ENCODE peak calls at places on chromosomes 7 and 10, in six cellular contexts. O, E, R, F, S and I are unnamed samples.

GRCh38 chr10:7320072-7320471 is 90.8 kb downstream of the SFMBT2 start:
- DNase-seq in O (peak), E (no peak), R (no peak), F (no peak), S (no peak), I (no peak)

GRCh38 chr7:5143935-5144903 is 45.8 kb upstream of the WIPI2 start:
- DNase-seq in O (no peak), E (peak), R (peak), F (no peak), S (peak), I (peak)

GRCh38 chr7:101838837-101839483 is 21.5 kb downstream of the CUX1 start:
- DNase-seq in O (no peak), E (no peak), R (no peak), F (no peak), S (no peak), I (no peak)

GRCh38 chr10:68461032-68461431 is 10.7 kb downstream of the DNA2 start:
- DNase-seq in O (no peak), E (no peak), R (no peak), F (no peak), S (no peak), I (no peak)

GRCh38 chr10:101906586-101907183 is 63.1 kb upstream of the KCNIP2 start:
- DNase-seq in O (no peak), E (no peak), R (peak), F (no peak), S (no peak), I (no peak)

GRCh38 chr10:65802391-65802790 is 1123.4 kb upstream of the LRRTM3 start:
- DNase-seq in O (no peak), E (no peak), R (no peak), F (no peak), S (no peak), I (no peak)

GRCh38 chr10:14558025-14558424 is 216.7 kb downstream of the FAM107B start:
- DNase-seq in O (no peak), E (no peak), R (no peak), F (no peak), S (no peak), I (no peak)

GRCh38 chr10:94640562-94640961 is 43.0 kb upstream of the CYP2C18 start:
- DNase-seq in O (no peak), E (no peak), R (no peak), F (no peak), S (no peak), I (no peak)

GRCh38 chr7:54985405-54986360 is 33.1 kb upstream of the EGFR start:
- DNase-seq in O (no peak), E (no peak), R (no peak), F (peak), S (no peak), I (no peak)

GRCh38 chr7:103988468-103989199 is 824 bp downstream of the RELN start:
- DNase-seq in O (no peak), E (no peak), R (no peak), F (no peak), S (no peak), I (no peak)

GRCh38 chr7:45082031-45082830 is 6.5 kb downstream of the NACAD start:
- DNase-seq in O (no peak), E (no peak), R (no peak), F (no peak), S (no peak), I (peak)

GRCh38 chr10:6069101-6069931 is 7.1 kb upstream of the IL2RA start:
- DNase-seq in O (no peak), E (no peak), R (peak), F (no peak), S (no peak), I (no peak)

GRCh38 chr7:95675016-95675415 is 78.7 kb upstream of the PDK4 start:
- DNase-seq in O (no peak), E (no peak), R (no peak), F (peak), S (no peak), I (no peak)

GRCh38 chr7:114209968-114210367 is 204.6 kb upstream of the FOXP2 start:
- DNase-seq in O (no peak), E (no peak), R (no peak), F (no peak), S (no peak), I (no peak)

GRCh38 chr10:115209133-115209532 is 116.0 kb downstream of the ATRNL1 start:
- DNase-seq in O (no peak), E (no peak), R (no peak), F (no peak), S (no peak), I (no peak)

GRCh38 chr7:3087243-3087642 is 43.6 kb upstream of the CARD11 start:
- DNase-seq in O (no peak), E (no peak), R (no peak), F (no peak), S (no peak), I (no peak)

GRCh38 chr7:127791790-127792189 is 139.8 kb downstream of the SND1 start:
- DNase-seq in O (no peak), E (no peak), R (no peak), F (peak), S (no peak), I (no peak)

GRCh38 chr10:47367646-47368045 is 16.4 kb downstream of the ZNF488 start:
- DNase-seq in O (no peak), E (no peak), R (no peak), F (no peak), S (no peak), I (no peak)

GRCh38 chr7:105787071-105787470 is 89.3 kb downstream of the ATXN7L1 start:
- DNase-seq in O (no peak), E (no peak), R (no peak), F (peak), S (no peak), I (no peak)

GRCh38 chr10:92729886-92730285 is 40.1 kb downstream of the HHEX start:
- DNase-seq in O (no peak), E (peak), R (peak), F (no peak), S (peak), I (no peak)

GRCh38 chr10:44280211-44280610 is 104.7 kb downstream of the CXCL12 start:
- DNase-seq in O (no peak), E (no peak), R (no peak), F (no peak), S (no peak), I (no peak)

GRCh38 chr7:108146070-108146842 is 16.1 kb upstream of the LAMB4 start:
- DNase-seq in O (peak), E (no peak), R (peak), F (peak), S (peak), I (peak)

GRCh38 chr7:79610301-79610700 is 156.8 kb upstream of the MAGI2 start:
- DNase-seq in O (no peak), E (no peak), R (no peak), F (no peak), S (no peak), I (no peak)

GRCh38 chr7:129612112-129613015 is 844 bp downstream of the NRF1 start:
- DNase-seq in O (peak), E (peak), R (peak), F (peak), S (peak), I (peak)

GRCh38 chr7:69598487-69599148 is 343 bp downstream of the AUTS2 start:
- DNase-seq in O (no peak), E (peak), R (peak), F (no peak), S (peak), I (peak)

GRCh38 chr7:25831901-25832411 is 320.0 kb upstream of the NFE2L3 start:
- DNase-seq in O (no peak), E (no peak), R (no peak), F (no peak), S (no peak), I (no peak)

GRCh38 chr10:113473851-113474250 is 79.0 kb upstream of the HABP2 start:
- DNase-seq in O (no peak), E (no peak), R (no peak), F (peak), S (no peak), I (no peak)

GRCh38 chr7:142808802-142809583 is 38.2 kb downstream of the PRSS2 start:
- DNase-seq in O (no peak), E (peak), R (peak), F (peak), S (peak), I (no peak)

GRCh38 chr10:34933676-34934075 is 118.6 kb upstream of the PARD3 start:
- DNase-seq in O (peak), E (no peak), R (no peak), F (no peak), S (no peak), I (no peak)